ENCODE peak calls at places on chromosomes 12 and 14, in ten cellular contexts. One of them, this sample, is unnamed.

GRCh38 chr12:15706010-15706676 is 83.0 kb downstream of the EPS8 start:
- DNase-seq in lower leg skin: no peak
- DNase-seq in adrenal gland: no peak
- DNase-seq in testis: no peak
- DNase-seq in stomach: peak; percentile 54
- DNase-seq in ovary: no peak
- DNase-seq in uterus: no peak
- DNase-seq in A549: no peak
- DNase-seq in spleen: no peak
- DNase-seq in H1: no peak
- DNase-seq in this sample: peak; percentile 29

GRCh38 chr12:43009307-43009706 is 419.8 kb upstream of the PRICKLE1 start:
- DNase-seq in lower leg skin: no peak
- DNase-seq in adrenal gland: no peak
- DNase-seq in testis: peak; percentile 48
- DNase-seq in stomach: no peak
- DNase-seq in ovary: no peak
- DNase-seq in uterus: no peak
- DNase-seq in A549: no peak
- DNase-seq in spleen: no peak
- DNase-seq in H1: no peak
- DNase-seq in this sample: no peak

GRCh38 chr12:106345739-106346138 is 11.8 kb upstream of the POLR3B start:
- DNase-seq in lower leg skin: no peak
- DNase-seq in adrenal gland: peak; percentile 80
- DNase-seq in testis: peak; percentile 65
- DNase-seq in stomach: peak; percentile 27
- DNase-seq in ovary: no peak
- DNase-seq in uterus: no peak
- DNase-seq in A549: peak; percentile 29
- DNase-seq in spleen: no peak
- DNase-seq in H1: no peak
- DNase-seq in this sample: peak; percentile 38

GRCh38 chr12:3145546-3146310 is 68.5 kb downstream of the TSPAN9 start:
- DNase-seq in lower leg skin: no peak
- DNase-seq in adrenal gland: no peak
- DNase-seq in testis: no peak
- DNase-seq in stomach: no peak
- DNase-seq in ovary: no peak
- DNase-seq in uterus: no peak
- DNase-seq in A549: no peak
- DNase-seq in spleen: no peak
- DNase-seq in H1: no peak
- DNase-seq in this sample: no peak

GRCh38 chr12:70854138-70854537 is 66.4 kb downstream of the PTPRR start:
- DNase-seq in lower leg skin: no peak
- DNase-seq in adrenal gland: no peak
- DNase-seq in testis: no peak
- DNase-seq in stomach: no peak
- DNase-seq in ovary: no peak
- DNase-seq in uterus: no peak
- DNase-seq in A549: no peak
- DNase-seq in spleen: no peak
- DNase-seq in H1: no peak
- DNase-seq in this sample: no peak

GRCh38 chr14:53509227-53509822 is 356.2 kb upstream of the DDHD1 start:
- DNase-seq in lower leg skin: peak; percentile 92
- DNase-seq in adrenal gland: no peak
- DNase-seq in testis: peak; percentile 33
- DNase-seq in stomach: no peak
- DNase-seq in ovary: peak; percentile 64
- DNase-seq in uterus: peak; percentile 77
- DNase-seq in A549: no peak
- DNase-seq in spleen: no peak
- DNase-seq in H1: no peak
- DNase-seq in this sample: no peak

GRCh38 chr14:54343276-54344121 is 53.3 kb upstream of the CDKN3 start:
- DNase-seq in lower leg skin: no peak
- DNase-seq in adrenal gland: no peak
- DNase-seq in testis: no peak
- DNase-seq in stomach: no peak
- DNase-seq in ovary: no peak
- DNase-seq in uterus: no peak
- DNase-seq in A549: no peak
- DNase-seq in spleen: no peak
- DNase-seq in H1: no peak
- DNase-seq in this sample: no peak

GRCh38 chr12:2008677-2009076 is 4.4 kb upstream of the DCP1B start:
- DNase-seq in lower leg skin: no peak
- DNase-seq in adrenal gland: no peak
- DNase-seq in testis: no peak
- DNase-seq in stomach: no peak
- DNase-seq in ovary: no peak
- DNase-seq in uterus: no peak
- DNase-seq in A549: no peak
- DNase-seq in spleen: no peak
- DNase-seq in H1: no peak
- DNase-seq in this sample: no peak

GRCh38 chr14:87896393-87897380 is 96.3 kb downstream of the GALC start:
- DNase-seq in lower leg skin: no peak
- DNase-seq in adrenal gland: no peak
- DNase-seq in testis: no peak
- DNase-seq in stomach: no peak
- DNase-seq in ovary: no peak
- DNase-seq in uterus: no peak
- DNase-seq in A549: peak; percentile 18
- DNase-seq in spleen: no peak
- DNase-seq in H1: no peak
- DNase-seq in this sample: peak; percentile 41

GRCh38 chr14:33475623-33476022 is 475.3 kb downstream of the EGLN3 start:
- DNase-seq in lower leg skin: no peak
- DNase-seq in adrenal gland: peak; percentile 71
- DNase-seq in testis: peak; percentile 55
- DNase-seq in stomach: peak; percentile 47
- DNase-seq in ovary: no peak
- DNase-seq in uterus: no peak
- DNase-seq in A549: no peak
- DNase-seq in spleen: no peak
- DNase-seq in H1: peak; percentile 76
- DNase-seq in this sample: peak; percentile 11

GRCh38 chr12:52680363-52680762 is at the start of gene KRT1:
- DNase-seq in lower leg skin: no peak
- DNase-seq in adrenal gland: no peak
- DNase-seq in testis: no peak
- DNase-seq in stomach: no peak
- DNase-seq in ovary: no peak
- DNase-seq in uterus: no peak
- DNase-seq in A549: no peak
- DNase-seq in spleen: no peak
- DNase-seq in H1: no peak
- DNase-seq in this sample: no peak

GRCh38 chr12:23099104-23099503 is 474.1 kb downstream of the ETNK1 start:
- DNase-seq in lower leg skin: no peak
- DNase-seq in adrenal gland: no peak
- DNase-seq in testis: no peak
- DNase-seq in stomach: no peak
- DNase-seq in ovary: no peak
- DNase-seq in uterus: no peak
- DNase-seq in A549: no peak
- DNase-seq in spleen: no peak
- DNase-seq in H1: no peak
- DNase-seq in this sample: no peak

GRCh38 chr12:19533567-19533966 is 94.3 kb downstream of the AEBP2 start:
- DNase-seq in lower leg skin: no peak
- DNase-seq in adrenal gland: no peak
- DNase-seq in testis: no peak
- DNase-seq in stomach: no peak
- DNase-seq in ovary: no peak
- DNase-seq in uterus: no peak
- DNase-seq in A549: no peak
- DNase-seq in spleen: no peak
- DNase-seq in H1: no peak
- DNase-seq in this sample: no peak

DNA sequence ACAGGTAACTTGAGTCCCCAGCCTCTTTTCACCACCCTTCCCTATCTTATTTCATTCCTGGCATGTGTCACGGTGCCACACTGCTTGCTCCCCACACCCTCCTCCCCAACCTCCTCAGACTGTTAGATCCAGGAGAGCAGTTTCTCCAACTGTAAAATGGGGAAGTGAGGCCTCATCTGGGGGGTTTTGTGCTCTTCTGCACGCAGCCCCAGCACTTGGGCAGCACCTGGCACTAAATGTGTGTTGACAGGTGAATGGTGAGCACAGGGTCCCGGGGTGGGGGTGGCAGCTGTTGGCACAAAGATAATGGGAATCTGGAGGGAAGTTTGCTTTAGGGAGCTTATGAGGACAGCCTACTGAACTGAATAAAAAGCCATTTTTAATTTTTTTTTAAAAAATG is 113.1 kb downstream of the GLT1D1 start:
- DNase-seq in lower leg skin: no peak
- DNase-seq in adrenal gland: no peak
- DNase-seq in testis: no peak
- DNase-seq in stomach: no peak
- DNase-seq in ovary: no peak
- DNase-seq in uterus: no peak
- DNase-seq in A549: no peak
- DNase-seq in spleen: no peak
- DNase-seq in H1: no peak
- DNase-seq in this sample: no peak
- TF ChIP-seq POLR2A in lower leg skin: no peak
- TF ChIP-seq POLR2A in adrenal gland: no peak
- TF ChIP-seq POLR2A in testis: no peak
- TF ChIP-seq POLR2A in stomach: no peak
- TF ChIP-seq POLR2A in ovary: no peak
- TF ChIP-seq POLR2A in uterus: no peak
- TF ChIP-seq POLR2A in A549: no peak
- TF ChIP-seq POLR2A in spleen: no peak
- TF ChIP-seq POLR2A in H1: no peak
- TF ChIP-seq POLR2A in this sample: no peak

GRCh38 chr14:21184252-21184651 is 28.4 kb upstream of the OR5AU1 start:
- DNase-seq in lower leg skin: no peak
- DNase-seq in adrenal gland: no peak
- DNase-seq in testis: no peak
- DNase-seq in stomach: no peak
- DNase-seq in ovary: no peak
- DNase-seq in uterus: no peak
- DNase-seq in A549: no peak
- DNase-seq in spleen: no peak
- DNase-seq in H1: no peak
- DNase-seq in this sample: no peak
- TF ChIP-seq POLR2A in lower leg skin: no peak
- TF ChIP-seq POLR2A in adrenal gland: no peak
- TF ChIP-seq POLR2A in testis: no peak
- TF ChIP-seq POLR2A in stomach: no peak
- TF ChIP-seq POLR2A in ovary: no peak
- TF ChIP-seq POLR2A in uterus: no peak
- TF ChIP-seq POLR2A in A549: no peak
- TF ChIP-seq POLR2A in spleen: no peak
- TF ChIP-seq POLR2A in H1: no peak
- TF ChIP-seq POLR2A in this sample: no peak

DNA sequence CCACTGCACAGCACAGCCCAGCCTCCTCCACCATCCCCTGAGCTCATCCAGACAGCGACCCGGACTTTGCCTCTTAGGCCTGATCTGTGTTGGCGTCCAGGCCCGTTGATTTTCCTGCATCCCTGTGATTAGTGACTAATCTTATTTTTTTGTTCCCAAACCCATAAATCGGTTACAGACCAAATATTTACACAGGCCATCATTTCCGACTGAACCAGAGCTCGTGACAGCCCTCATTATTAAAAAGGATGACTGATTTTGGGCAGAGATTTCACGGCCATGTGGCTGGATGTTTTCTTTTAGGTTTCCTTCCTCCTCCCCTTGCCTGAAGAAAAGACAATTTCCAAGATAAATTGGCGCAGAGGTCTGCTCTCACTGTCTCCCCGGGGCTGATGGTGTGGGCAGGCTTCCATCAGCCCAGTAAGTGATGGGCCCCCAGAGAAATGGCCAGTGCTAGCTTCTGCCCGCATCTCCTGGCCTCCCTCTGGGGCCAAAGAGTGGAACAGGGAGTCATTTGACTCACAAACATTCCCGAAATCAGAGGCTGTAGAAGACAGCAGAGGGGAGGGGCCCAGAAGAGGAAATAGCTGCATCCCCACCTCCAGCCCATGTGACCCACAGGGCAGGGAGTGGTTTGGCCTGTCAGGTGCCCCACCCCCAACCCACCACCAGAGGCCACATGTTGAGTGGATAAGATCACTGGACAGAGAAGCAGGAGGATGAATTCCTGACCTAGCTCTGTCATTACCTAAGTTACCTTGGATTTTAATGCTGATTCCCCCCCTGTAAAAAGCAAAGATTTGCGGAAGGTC is 283.5 kb downstream of the KSR2 start:
- DNase-seq in lower leg skin: peak; percentile 94
- DNase-seq in adrenal gland: peak; percentile 51
- DNase-seq in testis: no peak
- DNase-seq in stomach: no peak
- DNase-seq in ovary: no peak
- DNase-seq in uterus: peak; percentile 24
- DNase-seq in A549: peak; percentile 95
- DNase-seq in spleen: no peak
- DNase-seq in H1: peak; percentile 80
- DNase-seq in this sample: no peak
- TF ChIP-seq POLR2A in lower leg skin: no peak
- TF ChIP-seq POLR2A in adrenal gland: no peak
- TF ChIP-seq POLR2A in testis: no peak
- TF ChIP-seq POLR2A in stomach: no peak
- TF ChIP-seq POLR2A in ovary: no peak
- TF ChIP-seq POLR2A in uterus: no peak
- TF ChIP-seq POLR2A in A549: peak; percentile 16
- TF ChIP-seq POLR2A in spleen: no peak
- TF ChIP-seq POLR2A in H1: no peak
- TF ChIP-seq POLR2A in this sample: no peak

GRCh38 chr12:38120438-38120837 is 196.1 kb upstream of the ALG10B start:
- DNase-seq in lower leg skin: no peak
- DNase-seq in adrenal gland: no peak
- DNase-seq in testis: no peak
- DNase-seq in stomach: no peak
- DNase-seq in ovary: no peak
- DNase-seq in uterus: no peak
- DNase-seq in A549: no peak
- DNase-seq in spleen: no peak
- DNase-seq in H1: no peak
- DNase-seq in this sample: no peak

GRCh38 chr12:38123566-38124246 is 192.9 kb upstream of the ALG10B start:
- DNase-seq in lower leg skin: no peak
- DNase-seq in adrenal gland: no peak
- DNase-seq in testis: no peak
- DNase-seq in stomach: no peak
- DNase-seq in ovary: no peak
- DNase-seq in uterus: no peak
- DNase-seq in A549: no peak
- DNase-seq in spleen: no peak
- DNase-seq in H1: no peak
- DNase-seq in this sample: no peak

GRCh38 chr12:38118632-38119031 is 197.9 kb upstream of the ALG10B start:
- DNase-seq in lower leg skin: no peak
- DNase-seq in adrenal gland: no peak
- DNase-seq in testis: no peak
- DNase-seq in stomach: no peak
- DNase-seq in ovary: no peak
- DNase-seq in uterus: no peak
- DNase-seq in A549: no peak
- DNase-seq in spleen: no peak
- DNase-seq in H1: no peak
- DNase-seq in this sample: no peak

GRCh38 chr12:38124247-38125012 is 192.1 kb upstream of the ALG10B start:
- DNase-seq in lower leg skin: no peak
- DNase-seq in adrenal gland: no peak
- DNase-seq in testis: no peak
- DNase-seq in stomach: peak; percentile 56
- DNase-seq in ovary: no peak
- DNase-seq in uterus: no peak
- DNase-seq in A549: peak; percentile 44
- DNase-seq in spleen: no peak
- DNase-seq in H1: no peak
- DNase-seq in this sample: no peak
- TF ChIP-seq POLR2A in lower leg skin: no peak
- TF ChIP-seq POLR2A in adrenal gland: no peak
- TF ChIP-seq POLR2A in testis: no peak
- TF ChIP-seq POLR2A in stomach: no peak
- TF ChIP-seq POLR2A in ovary: no peak
- TF ChIP-seq POLR2A in uterus: no peak
- TF ChIP-seq POLR2A in A549: no peak
- TF ChIP-seq POLR2A in spleen: no peak
- TF ChIP-seq POLR2A in H1: no peak
- TF ChIP-seq POLR2A in this sample: no peak

This sample was measured in erythroblast.